ENCODE peak calls at places on chromosomes 12 and 14, in eight cellular contexts. H, Z, C, K, V, U, Y and E are unnamed samples.

GRCh38 chr12:42135264-42135814 is 9.3 kb downstream of the GXYLT1 start:
- DNase-seq in H (no peak), Z (no peak), C (no peak), K (no peak), V (no peak), U (no peak), Y (no peak), E (no peak)

GRCh38 chr14:64209428-64210165 is 84.6 kb downstream of the ESR2 start:
- DNase-seq in H (no peak), Z (peak; percentile 50), C (no peak), K (no peak), V (no peak), U (no peak), Y (peak; percentile 83), E (no peak)

GRCh38 chr12:21169878-21170472 is 39.0 kb downstream of the SLCO1B1 start:
- DNase-seq in H (peak; percentile 84), Z (no peak), C (peak; percentile 97), K (peak; percentile 2), V (no peak), U (peak; percentile 37), Y (no peak), E (no peak)

GRCh38 chr12:27951898-27952297 is 20.6 kb downstream of the PTHLH start:
- DNase-seq in H (no peak), Z (no peak), C (no peak), K (no peak), V (no peak), U (no peak), Y (no peak), E (no peak)

GRCh38 chr14:101034986-101035385 is 131.5 kb upstream of the RTL1 start:
- DNase-seq in H (no peak), Z (peak; percentile 52), C (no peak), K (no peak), V (no peak), U (no peak), Y (no peak), E (peak; percentile 24)

GRCh38 chr12:88993655-88994054 is 358.6 kb downstream of the DUSP6 start:
- DNase-seq in H (peak; percentile 69), Z (no peak), C (peak; percentile 33), K (no peak), V (peak; percentile 16), U (peak; percentile 63), Y (no peak), E (no peak)

GRCh38 chr14:64779472-64779871 is 75.2 kb downstream of the PLEKHG3 start:
- DNase-seq in H (no peak), Z (no peak), C (no peak), K (no peak), V (no peak), U (no peak), Y (no peak), E (no peak)

GRCh38 chr14:48274826-48275225 is 599.4 kb upstream of the MDGA2 start:
- DNase-seq in H (no peak), Z (no peak), C (no peak), K (no peak), V (no peak), U (no peak), Y (no peak), E (no peak)

GRCh38 chr14:32050839-32051238 is 26.3 kb upstream of the ARHGAP5 start:
- DNase-seq in H (no peak), Z (no peak), C (no peak), K (no peak), V (no peak), U (no peak), Y (no peak), E (no peak)
- H3K36me3 ChIP-seq in H (no peaks in the 10 kb centered on the region), Z (no peaks in the 10 kb centered on the region), C (no peaks in the 10 kb centered on the region), K (no peaks in the 10 kb centered on the region), V (no peaks in the 10 kb centered on the region), U (no peaks in the 10 kb centered on the region), Y (no peaks in the 10 kb centered on the region), E (no peaks in the 10 kb centered on the region)

GRCh38 chr12:2864198-2864597 is 7.4 kb upstream of the TEX52 start:
- DNase-seq in H (no peak), Z (no peak), C (no peak), K (no peak), V (no peak), U (no peak), Y (no peak), E (no peak)
- H3K36me3 ChIP-seq in H (peaks cover 31% of the 10 kb centered on the region), Z (no peaks in the 10 kb centered on the region), C (peaks cover 92% of the 10 kb centered on the region), K (no peaks in the 10 kb centered on the region), V (no peaks in the 10 kb centered on the region), U (peaks cover 58% of the 10 kb centered on the region), Y (peaks cover 3% of the 10 kb centered on the region), E (peaks cover 36% of the 10 kb centered on the region)

GRCh38 chr14:71103662-71104484 is 196.6 kb downstream of the PCNX1 start:
- DNase-seq in H (peak; percentile 59), Z (no peak), C (peak; percentile 11), K (peak; percentile 46), V (peak; percentile 25), U (peak; percentile 41), Y (no peak), E (no peak)
- H3K36me3 ChIP-seq in H (peaks cover 3% of the 10 kb centered on the region), Z (peaks cover 22% of the 10 kb centered on the region), C (peaks cover 27% of the 10 kb centered on the region), K (peaks cover 48% of the 10 kb centered on the region), V (no peaks in the 10 kb centered on the region), U (peaks cover 8% of the 10 kb centered on the region), Y (peaks cover 58% of the 10 kb centered on the region), E (peaks cover 72% of the 10 kb centered on the region)

DNA sequence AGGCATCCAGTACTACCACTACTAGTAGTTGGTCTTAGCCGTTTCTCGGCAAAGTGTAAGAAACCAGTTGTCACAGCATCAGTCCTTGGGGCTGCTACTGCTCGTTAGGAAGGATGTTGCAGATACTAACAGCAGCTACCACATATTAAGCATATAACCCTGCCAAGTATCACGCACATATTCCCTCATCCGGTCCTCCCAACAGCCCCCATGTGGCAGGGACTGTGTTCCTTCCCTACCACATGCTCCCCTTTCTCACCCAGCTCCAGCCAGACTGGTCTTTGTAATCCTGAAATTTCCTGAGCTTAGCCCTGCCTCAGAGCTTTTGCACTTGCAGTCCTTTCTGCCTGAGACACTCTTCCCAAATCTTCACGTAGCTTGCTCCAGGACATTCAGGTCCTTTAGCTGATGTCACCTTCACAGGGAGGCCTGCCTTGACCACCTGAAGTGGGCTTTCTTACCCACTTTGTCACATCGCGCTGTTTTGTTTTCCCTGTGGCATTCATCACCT is 7.8 kb downstream of the ERP29 start:
- DNase-seq in H (no peak), Z (no peak), C (no peak), K (no peak), V (no peak), U (no peak), Y (no peak), E (no peak)
- H3K36me3 ChIP-seq in H (peaks cover 3% of the 10 kb centered on the region), Z (peaks cover 28% of the 10 kb centered on the region), C (peaks cover 70% of the 10 kb centered on the region), K (peaks cover 55% of the 10 kb centered on the region), V (peaks cover 1% of the 10 kb centered on the region), U (peaks cover 41% of the 10 kb centered on the region), Y (peaks cover 70% of the 10 kb centered on the region), E (peaks cover 65% of the 10 kb centered on the region)

GRCh38 chr14:40629144-40629543 is 977.5 kb upstream of the LRFN5 start:
- DNase-seq in H (no peak), Z (no peak), C (no peak), K (no peak), V (no peak), U (no peak), Y (no peak), E (no peak)

GRCh38 chr14:40618225-40618898 is 988.3 kb upstream of the LRFN5 start:
- DNase-seq in H (no peak), Z (no peak), C (no peak), K (no peak), V (no peak), U (no peak), Y (no peak), E (no peak)

DNA sequence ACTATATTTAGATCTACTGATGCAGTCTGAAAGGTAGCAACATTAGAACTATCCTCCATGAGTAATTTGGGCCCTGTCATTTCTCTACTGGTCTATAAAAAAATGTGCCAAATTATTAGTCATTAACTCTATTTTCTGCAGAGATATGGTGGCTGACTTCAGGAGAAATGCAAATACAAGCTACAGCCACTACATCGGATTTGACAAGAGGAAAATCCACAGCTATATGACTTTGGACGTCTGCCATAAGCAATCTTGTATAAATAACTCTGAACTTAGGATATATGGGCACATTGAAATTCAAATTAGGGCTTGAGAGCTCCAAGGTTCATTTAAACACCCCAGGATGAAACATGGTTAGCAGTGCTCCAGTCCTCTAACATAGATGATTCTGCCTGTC is 983.0 kb upstream of the LRFN5 start:
- DNase-seq in H (no peak), Z (no peak), C (no peak), K (no peak), V (no peak), U (no peak), Y (no peak), E (no peak)
- H3K36me3 ChIP-seq in H (no peaks in the 10 kb centered on the region), Z (no peaks in the 10 kb centered on the region), C (no peaks in the 10 kb centered on the region), K (no peaks in the 10 kb centered on the region), V (no peaks in the 10 kb centered on the region), U (no peaks in the 10 kb centered on the region), Y (no peaks in the 10 kb centered on the region), E (no peaks in the 10 kb centered on the region)